ENCODE peak calls at places on chromosomes 7 and 10, in four cellular contexts. O is upper lobe of right lung, T is NCI-H1092 treated with DMSO at 0.1 percent for 48 hours, J is astrocyte of the spinal cord. K is an unnamed sample.

GRCh38 chr10:89207801-89208551 is 859 bp upstream of the CH25H start:
- DNase-seq in O (peak; percentile 79), T (peak; percentile 0), J (peak; percentile 17), K (no peak)

GRCh38 chr7:14332155-14332554 is 342.7 kb upstream of the ETV1 start:
- DNase-seq in O (no peak), T (no peak), J (peak; percentile 36), K (no peak)

GRCh38 chr10:97612386-97612785 is 20.9 kb downstream of the MORN4 start:
- DNase-seq in O (no peak), T (no peak), J (peak; percentile 52), K (peak; percentile 17)

GRCh38 chr10:69096045-69096444 is 8.1 kb downstream of the SRGN start:
- DNase-seq in O (no peak), T (no peak), J (no peak), K (no peak)

GRCh38 chr10:77038412-77038806 is 599.2 kb downstream of the KCNMA1 start:
- DNase-seq in O (no peak), T (no peak), J (no peak), K (no peak)

GRCh38 chr7:53697913-53698312 is 662.5 kb downstream of the POM121L12 start:
- DNase-seq in O (no peak), T (no peak), J (no peak), K (no peak)

GRCh38 chr10:88409236-88409635 is 173.9 kb downstream of the RNLS start:
- DNase-seq in O (no peak), T (no peak), J (no peak), K (no peak)

GRCh38 chr7:133235212-133235883 is 17.5 kb upstream of the EXOC4 start:
- DNase-seq in O (no peak), T (peak; percentile 58), J (no peak), K (no peak)

GRCh38 chr10:5071411-5072198 is 22.6 kb upstream of the AKR1C3 start:
- DNase-seq in O (no peak), T (peak; percentile 6), J (peak; percentile 53), K (peak; percentile 40)

GRCh38 chr7:65475734-65476319 is 102.2 kb downstream of the ZNF92 start:
- DNase-seq in O (no peak), T (no peak), J (no peak), K (no peak)

GRCh38 chr7:81367335-81367801 is 402.5 kb downstream of the HGF start:
- DNase-seq in O (no peak), T (no peak), J (peak; percentile 46), K (no peak)

K was measured in DMS153.